ENCODE peak calls at places on chromosomes 16 and 17, in five cellular contexts. Z is esophagus muscularis mucosa, Y is stomach, G is transverse colon, I is GM12878. S is an unnamed sample. For H3K27me3, the result is how much of the 10 kb centered on the place peaks cover.

GRCh38 chr17:59464246-59464645 is 101.2 kb upstream of the DHX40 start:
- DNase-seq in I (no peak), Y (no peak), Z (peak), G (no peak), S (no peak)

GRCh38 chr17:75088902-75089417 is 1.2 kb downstream of the SLC16A5 start:
- DNase-seq in Y (peak), I (no peak), Z (no peak), G (peak), S (no peak)

GRCh38 chr16:12153662-12154061 is 177.1 kb downstream of the SNX29 start:
- DNase-seq in G (no peak), Y (no peak), Z (no peak), I (no peak), S (no peak)

GRCh38 chr17:65966311-65966710 is 225.6 kb downstream of the CEP112 start:
- DNase-seq in Z (no peak), G (no peak), I (no peak), Y (no peak), S (no peak)

GRCh38 chr16:88522276-88522949 is 47.8 kb upstream of the ZC3H18 start:
- DNase-seq in Y (no peak), G (no peak), Z (no peak), I (no peak), S (no peak)

GRCh38 chr17:48592097-48592496 is 1.5 kb downstream of the HOXB5 start:
- DNase-seq in Z (no peak), Y (no peak), G (no peak), I (no peak), S (no peak)

GRCh38 chr17:68449021-68449739 is 8.1 kb downstream of the WIPI1 start:
- DNase-seq in G (no peak), Y (no peak), I (no peak), Z (no peak), S (no peak)

GRCh38 chr17:55806745-55807466 is 56.1 kb downstream of the PCTP start:
- DNase-seq in Y (no peak), Z (no peak), G (no peak), I (no peak), S (no peak)

GRCh38 chr17:49566668-49567071 is 9.0 kb upstream of the NXPH3 start:
- DNase-seq in I (no peak), Z (no peak), G (no peak), Y (no peak), S (peak)

GRCh38 chr17:40326014-40326831 is 17.2 kb downstream of the RARA start:
- DNase-seq in I (no peak), Z (no peak), Y (no peak), G (peak), S (no peak)

GRCh38 chr17:40291311-40291710 is 3.6 kb downstream of the CDC6 start:
- DNase-seq in G (no peak), Y (no peak), Z (no peak), I (no peak), S (no peak)

GRCh38 chr17:48878920-48879898 is 13.4 kb upstream of the ATP5MC1 start:
- DNase-seq in Y (peak), G (peak), Z (no peak), I (peak), S (no peak)

GRCh38 chr17:70168979-70169706 is at the start of gene KCNJ2:
- DNase-seq in Z (peak), G (peak), I (no peak), Y (peak), S (peak)

GRCh38 chr16:11208916-11209665 is 46.9 kb downstream of the SOCS1 start:
- DNase-seq in G (no peak), Y (no peak), I (peak), Z (no peak), S (no peak)

GRCh38 chr17:57672205-57672632 is 72.9 kb downstream of the CCDC182 start:
- DNase-seq in G (no peak), Y (no peak), I (no peak), Z (peak), S (no peak)

GRCh38 chr17:10171057-10171456 is 27.3 kb downstream of the GAS7 start:
- DNase-seq in I (no peak), Y (no peak), Z (no peak), G (no peak), S (peak)

GRCh38 chr17:31598921-31599571 is 207.6 kb downstream of the RAB11FIP4 start:
- DNase-seq in I (no peak), Z (no peak), Y (no peak), G (no peak), S (no peak)

DNA sequence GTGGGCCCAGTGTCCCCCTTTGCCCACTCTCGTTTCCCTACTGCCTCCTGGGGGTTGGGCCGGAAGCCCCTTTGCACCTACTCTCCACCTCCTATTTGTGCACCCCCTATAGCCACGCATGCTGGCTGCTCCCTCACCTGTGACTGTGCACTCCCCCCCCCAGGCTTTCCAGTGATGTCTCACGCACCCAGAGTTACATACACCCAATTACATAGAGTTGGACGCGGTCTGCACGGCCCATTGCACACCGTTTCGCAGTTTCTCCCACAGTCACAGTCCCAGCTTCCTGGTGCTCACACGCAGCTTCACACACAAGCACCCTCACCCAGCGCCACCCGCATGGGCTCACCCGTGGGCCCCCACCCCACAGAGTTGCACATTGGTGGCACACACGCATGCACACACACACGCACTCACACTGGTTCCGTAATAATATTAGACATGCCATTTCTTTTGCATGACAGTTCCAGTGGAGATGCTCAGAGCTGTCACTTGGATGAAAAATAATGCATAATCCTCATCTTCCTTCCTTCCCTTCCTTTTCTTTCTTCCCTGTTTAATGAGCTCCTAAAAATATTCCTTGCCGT is 21.5 kb upstream of the C1QL1 start:
- DNase-seq in Y (no peak), Z (no peak), G (no peak), I (peak), S (no peak)
- TF ChIP-seq EP300 in Y (no peak), Z (no peak), G (no peak), I (no peak), S (no peak)

GRCh38 chr16:69861276-69862030 is 89.7 kb upstream of the CLEC18A start:
- DNase-seq in I (no peak), Y (peak), Z (no peak), G (peak), S (peak)
- TF ChIP-seq POLR2AphosphoS5 in I (no peak), Y (no peak), Z (peak), G (no peak), S (peak)

GRCh38 chr16:85126731-85127662 is 14.7 kb upstream of the CIBAR2 start:
- DNase-seq in Z (no peak), G (no peak), I (no peak), Y (no peak), S (no peak)

GRCh38 chr16:85128079-85128837 is 16.0 kb upstream of the CIBAR2 start:
- DNase-seq in G (no peak), Y (no peak), I (no peak), Z (no peak), S (no peak)

GRCh38 chr16:85130707-85131028 is 18.4 kb upstream of the CIBAR2 start:
- DNase-seq in I (no peak), Y (no peak), Z (no peak), G (no peak), S (no peak)

GRCh38 chr16:85132456-85133289 is 20.4 kb upstream of the CIBAR2 start:
- DNase-seq in I (no peak), Z (no peak), Y (no peak), G (no peak), S (no peak)

GRCh38 chr16:85129846-85130706 is 17.8 kb upstream of the CIBAR2 start:
- DNase-seq in Z (no peak), Y (no peak), G (no peak), I (no peak), S (no peak)
- H3K27me3 ChIP-seq in Z (under half), Y (under half), G (under half), I (under half), S (under half)

GRCh38 chr17:77125432-77125901 is 15.3 kb upstream of the SEC14L1 start:
- DNase-seq in G (no peak), I (no peak), Y (no peak), Z (no peak), S (no peak)

GRCh38 chr17:77126519-77126918 is 14.2 kb upstream of the SEC14L1 start:
- DNase-seq in I (no peak), Y (peak), G (peak), Z (no peak), S (no peak)

GRCh38 chr17:77120866-77121265 is 19.9 kb upstream of the SEC14L1 start:
- DNase-seq in I (no peak), Y (no peak), Z (no peak), G (no peak), S (no peak)

GRCh38 chr17:77127735-77128361 is 12.9 kb upstream of the SEC14L1 start:
- DNase-seq in Y (peak), I (no peak), G (peak), Z (no peak), S (peak)

DNA sequence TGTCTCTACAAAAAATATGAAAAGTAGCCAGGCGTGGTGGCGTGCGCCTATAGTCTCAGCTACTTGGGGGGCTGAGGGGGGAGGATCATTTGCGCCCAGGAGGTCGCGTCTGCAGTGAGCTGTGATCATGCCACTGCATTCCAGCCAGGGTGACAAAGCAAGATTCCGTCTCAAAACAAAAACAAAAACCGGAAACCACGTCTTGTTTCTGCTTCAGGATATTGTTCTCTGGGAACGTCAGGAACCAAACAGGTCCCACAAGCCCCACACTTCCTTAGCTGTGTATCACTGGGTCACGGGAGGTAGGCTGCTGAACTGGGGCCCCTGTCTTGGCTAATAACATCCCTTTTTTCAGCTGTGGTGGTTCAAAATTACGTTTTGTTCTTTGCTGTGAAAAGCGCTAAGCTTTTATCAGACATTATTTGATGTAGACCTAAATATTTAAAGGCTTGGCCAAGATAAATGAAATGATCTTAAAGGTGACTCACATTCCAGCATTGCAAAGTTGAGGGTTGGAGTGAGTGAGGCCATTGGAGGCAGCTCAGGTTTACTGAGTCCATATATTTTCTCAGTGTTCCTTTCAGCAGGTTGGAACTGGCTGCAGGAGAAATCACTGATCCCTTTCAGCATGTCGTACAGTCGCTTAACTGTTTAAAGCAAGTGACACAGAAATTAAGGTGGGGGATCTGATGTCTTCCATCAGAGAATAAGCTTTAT is 16.4 kb upstream of the SEC14L1 start:
- DNase-seq in Z (no peak), Y (peak), I (no peak), G (no peak), S (no peak)
- TF ChIP-seq EP300 in Z (no peak), Y (peak), I (no peak), G (no peak), S (peak)

GRCh38 chr16:75307506-75307905 is 56.1 kb upstream of the BCAR1 start:
- DNase-seq in Z (no peak), Y (no peak), I (no peak), G (no peak), S (no peak)

GRCh38 chr16:75308011-75308410 is 56.6 kb upstream of the BCAR1 start:
- DNase-seq in G (no peak), Z (no peak), Y (peak), I (no peak), S (no peak)

GRCh38 chr16:75305364-75306101 is 54.1 kb upstream of the BCAR1 start:
- DNase-seq in Y (peak), I (peak), G (peak), Z (no peak), S (peak)

GRCh38 chr16:75304521-75305363 is 53.3 kb upstream of the BCAR1 start:
- DNase-seq in I (no peak), Y (peak), Z (no peak), G (peak), S (peak)

DNA sequence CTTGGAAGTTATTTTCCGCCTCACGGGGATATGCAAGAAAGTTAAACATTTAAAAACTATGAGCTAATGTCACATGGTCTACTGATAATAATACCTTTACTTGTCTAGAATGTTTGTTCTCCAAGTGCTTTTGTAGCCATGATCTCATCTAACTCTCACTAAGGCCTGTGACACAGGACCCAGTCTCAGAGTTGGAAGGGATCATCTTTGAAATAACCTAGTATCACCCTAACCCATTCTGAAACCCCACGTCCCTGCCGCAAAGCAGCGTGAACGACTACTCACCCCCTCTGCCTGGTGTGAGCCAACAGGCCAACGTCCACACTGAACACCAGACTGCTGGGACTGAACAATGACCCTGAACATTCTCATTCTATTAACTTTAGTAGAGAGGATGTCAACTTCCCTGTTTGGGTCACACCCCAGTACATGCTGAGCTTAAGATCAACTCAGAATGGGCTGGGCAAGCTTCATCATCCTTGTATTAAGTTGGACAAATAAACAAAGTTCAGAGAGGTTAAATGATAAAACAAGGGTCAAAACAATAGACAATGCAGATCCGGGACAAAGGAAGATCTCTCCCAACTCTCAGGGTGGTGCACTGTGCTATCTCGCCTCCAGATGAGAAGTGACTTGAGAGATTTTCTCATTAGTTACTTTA is 54.8 kb upstream of the BCAR1 start:
- DNase-seq in Z (no peak), I (no peak), Y (peak), G (peak), S (no peak)
- TF ChIP-seq POLR2AphosphoS5 in Z (no peak), I (no peak), Y (peak), G (peak), S (peak)